ENCODE peak calls at places on chromosomes 16 and 17, in nine cellular contexts. Z, D, V, G, X, Q, U, L and T are unnamed samples.
A peak's percentile ranks its signal among the peaks of the same experiment; 100 is the strongest.

GRCh38 chr17:67200727-67201301 is 44.2 kb downstream of the HELZ start:
- DNase-seq in Z (no peak), D (no peak), V (no peak), G (no peak), X (peak; percentile 29), Q (no peak), U (no peak), L (peak; percentile 52), T (no peak)

GRCh38 chr17:29210879-29211278 is 30.7 kb upstream of the MYO18A start:
- DNase-seq in Z (peak; percentile 73), D (no peak), V (no peak), G (no peak), X (no peak), Q (no peak), U (no peak), L (no peak), T (no peak)

GRCh38 chr17:37802712-37803416 is 58.0 kb upstream of the HNF1B start:
- DNase-seq in Z (peak; percentile 80), D (no peak), V (no peak), G (no peak), X (no peak), Q (no peak), U (no peak), L (peak; percentile 16), T (no peak)

GRCh38 chr17:47866941-47867340 is 16.0 kb upstream of the SP6 start:
- DNase-seq in Z (no peak), D (peak; percentile 47), V (no peak), G (no peak), X (no peak), Q (no peak), U (no peak), L (no peak), T (no peak)

GRCh38 chr16:56931253-56931768 is 631 bp upstream of the HERPUD1 start:
- DNase-seq in Z (no peak), D (peak; percentile 25), V (no peak), G (no peak), X (peak; percentile 34), Q (no peak), U (peak; percentile 71), L (no peak), T (peak; percentile 78)

GRCh38 chr16:84603115-84603816 is 14.6 kb downstream of the COTL1 start:
- DNase-seq in Z (peak; percentile 99), D (peak; percentile 92), V (no peak), G (peak; percentile 80), X (no peak), Q (peak; percentile 58), U (peak; percentile 72), L (peak; percentile 34), T (peak; percentile 98)

GRCh38 chr17:59332890-59333377 is 1.5 kb downstream of the YPEL2 start:
- DNase-seq in Z (peak; percentile 11), D (peak; percentile 36), V (no peak), G (no peak), X (no peak), Q (no peak), U (no peak), L (no peak), T (no peak)

GRCh38 chr17:61159415-61159814 is 240.2 kb upstream of the TBX2 start:
- DNase-seq in Z (peak; percentile 33), D (no peak), V (no peak), G (no peak), X (no peak), Q (no peak), U (no peak), L (no peak), T (no peak)

GRCh38 chr17:66686601-66687000 is 148.3 kb upstream of the CACNG5 start:
- DNase-seq in Z (no peak), D (no peak), V (no peak), G (no peak), X (no peak), Q (no peak), U (no peak), L (no peak), T (no peak)

GRCh38 chr17:8904201-8904600 is 36.7 kb upstream of the PIK3R6 start:
- DNase-seq in Z (no peak), D (no peak), V (no peak), G (no peak), X (no peak), Q (no peak), U (no peak), L (no peak), T (no peak)

GRCh38 chr16:57355898-57356414 is 2.6 kb upstream of the CCL22 start:
- DNase-seq in Z (no peak), D (no peak), V (no peak), G (no peak), X (no peak), Q (no peak), U (no peak), L (no peak), T (peak; percentile 7)

GRCh38 chr17:73521376-73521775 is 122.9 kb downstream of the SDK2 start:
- DNase-seq in Z (no peak), D (no peak), V (no peak), G (no peak), X (no peak), Q (no peak), U (no peak), L (no peak), T (no peak)

GRCh38 chr16:4852221-4852872 is 5.1 kb downstream of the UBN1 start:
- DNase-seq in Z (peak; percentile 16), D (peak; percentile 55), V (no peak), G (peak; percentile 27), X (no peak), Q (no peak), U (no peak), L (no peak), T (no peak)

GRCh38 chr17:65902165-65902564 is 289.8 kb downstream of the CEP112 start:
- DNase-seq in Z (no peak), D (no peak), V (no peak), G (no peak), X (no peak), Q (no peak), U (no peak), L (no peak), T (no peak)

GRCh38 chr16:86356804-86357203 is 153.5 kb upstream of the FOXF1 start:
- DNase-seq in Z (no peak), D (no peak), V (no peak), G (no peak), X (no peak), Q (no peak), U (no peak), L (no peak), T (no peak)

GRCh38 chr17:79888811-79889634 is 49.8 kb upstream of the CBX4 start:
- DNase-seq in Z (no peak), D (no peak), V (no peak), G (no peak), X (no peak), Q (no peak), U (no peak), L (no peak), T (peak; percentile 61)

GRCh38 chr16:27106305-27106704 is 39.6 kb downstream of the C16orf82 start:
- DNase-seq in Z (no peak), D (no peak), V (no peak), G (no peak), X (no peak), Q (no peak), U (no peak), L (no peak), T (no peak)

GRCh38 chr17:44221072-44221861 is 1.8 kb upstream of the UBTF start:
- DNase-seq in Z (peak; percentile 81), D (peak; percentile 86), V (peak; percentile 68), G (no peak), X (peak; percentile 65), Q (peak; percentile 53), U (peak; percentile 59), L (peak; percentile 73), T (peak; percentile 92)

GRCh38 chr16:87335968-87336849 is 19.0 kb upstream of the C16orf95 start:
- DNase-seq in Z (no peak), D (no peak), V (no peak), G (no peak), X (no peak), Q (no peak), U (no peak), L (no peak), T (no peak)

GRCh38 chr17:66150708-66151107 is 41.2 kb downstream of the CEP112 start:
- DNase-seq in Z (no peak), D (no peak), V (no peak), G (no peak), X (no peak), Q (no peak), U (no peak), L (no peak), T (no peak)